ENCODE peak calls at places on chromosomes 7 and 10, in nine cellular contexts. I, E, M, P, T, H, Z, G and N are unnamed samples. For H3K36me3, the result is how much of the 10 kb centered on the place peaks cover.

GRCh38 chr10:24645784-24646183 is 77.9 kb downstream of the ARHGAP21 start:
- DNase-seq in I (peak), E (no peak), M (peak), P (no peak), T (no peak), H (peak), Z (no peak), G (no peak), N (no peak)

GRCh38 chr7:6642239-6642839 is 5.2 kb downstream of the ZNF316 start:
- DNase-seq in I (no peak), E (no peak), M (no peak), P (no peak), T (no peak), H (no peak), Z (no peak), G (no peak), N (no peak)

GRCh38 chr7:21580073-21580521 is 37.3 kb downstream of the DNAH11 start:
- DNase-seq in I (peak), E (no peak), M (peak), P (no peak), T (no peak), H (peak), Z (no peak), G (no peak), N (no peak)

GRCh38 chr10:47418966-47419365 is 34.9 kb upstream of the ZNF488 start:
- DNase-seq in I (no peak), E (no peak), M (no peak), P (no peak), T (no peak), H (no peak), Z (no peak), G (no peak), N (no peak)

GRCh38 chr10:33152146-33152545 is 182.3 kb downstream of the NRP1 start:
- DNase-seq in I (no peak), E (no peak), M (no peak), P (no peak), T (no peak), H (no peak), Z (no peak), G (no peak), N (no peak)

GRCh38 chr7:82886324-82886723 is 276.4 kb downstream of the PCLO start:
- DNase-seq in I (no peak), E (no peak), M (no peak), P (no peak), T (no peak), H (no peak), Z (no peak), G (no peak), N (no peak)

GRCh38 chr10:127353544-127353943 is 157.2 kb upstream of the INSYN2A start:
- DNase-seq in I (no peak), E (no peak), M (no peak), P (no peak), T (no peak), H (no peak), Z (no peak), G (no peak), N (no peak)

GRCh38 chr10:47143072-47143471 is 156.9 kb upstream of the GDF10 start:
- DNase-seq in I (no peak), E (no peak), M (no peak), P (no peak), T (no peak), H (no peak), Z (no peak), G (no peak), N (no peak)

GRCh38 chr10:97412891-97413304 is 11.8 kb upstream of the RRP12 start:
- DNase-seq in I (no peak), E (no peak), M (peak), P (peak), T (peak), H (peak), Z (no peak), G (no peak), N (no peak)

GRCh38 chr7:74656421-74656910 is 1.1 kb upstream of the GTF2I start:
- DNase-seq in I (no peak), E (peak), M (peak), P (no peak), T (peak), H (peak), Z (peak), G (peak), N (peak)

GRCh38 chr10:88154596-88155250 is 291.3 kb downstream of the PTEN start:
- DNase-seq in I (peak), E (no peak), M (no peak), P (no peak), T (no peak), H (no peak), Z (no peak), G (no peak), N (no peak)

GRCh38 chr7:30752979-30753378 is 1.0 kb downstream of the INMT start:
- DNase-seq in I (peak), E (no peak), M (no peak), P (no peak), T (no peak), H (no peak), Z (no peak), G (no peak), N (no peak)

GRCh38 chr10:60314306-60314940 is 75.3 kb downstream of the ANK3 start:
- DNase-seq in I (peak), E (no peak), M (peak), P (peak), T (no peak), H (peak), Z (no peak), G (no peak), N (peak)

GRCh38 chr7:141708053-141708452 is at the start of gene WEE2:
- DNase-seq in I (no peak), E (no peak), M (no peak), P (no peak), T (no peak), H (no peak), Z (no peak), G (no peak), N (no peak)

GRCh38 chr10:129853236-129853946 is 110.7 kb downstream of the EBF3 start:
- DNase-seq in I (peak), E (no peak), M (peak), P (no peak), T (peak), H (no peak), Z (no peak), G (no peak), N (peak)

GRCh38 chr7:57305192-57305748 is 144.7 kb upstream of the ZNF716 start:
- DNase-seq in I (no peak), E (no peak), M (no peak), P (no peak), T (no peak), H (no peak), Z (peak), G (peak), N (no peak)

GRCh38 chr7:20407585-20408466 is 77.1 kb downstream of the ITGB8 start:
- DNase-seq in I (peak), E (peak), M (peak), P (no peak), T (no peak), H (peak), Z (no peak), G (no peak), N (no peak)

GRCh38 chr10:3786295-3786981 is 1.4 kb upstream of the KLF6 start:
- DNase-seq in I (peak), E (peak), M (no peak), P (peak), T (peak), H (no peak), Z (peak), G (no peak), N (peak)

GRCh38 chr7:124261710-124262109 is 228.8 kb upstream of the TMEM229A start:
- DNase-seq in I (no peak), E (no peak), M (no peak), P (no peak), T (no peak), H (no peak), Z (peak), G (no peak), N (no peak)

GRCh38 chr10:43383204-43383971 is 12.0 kb downstream of the FXYD4 start:
- DNase-seq in I (no peak), E (no peak), M (no peak), P (no peak), T (no peak), H (peak), Z (no peak), G (no peak), N (no peak)

GRCh38 chr10:126562209-126562680 is 108.2 kb downstream of the C10orf90 start:
- DNase-seq in I (no peak), E (no peak), M (no peak), P (no peak), T (no peak), H (no peak), Z (no peak), G (no peak), N (no peak)

GRCh38 chr10:13270877-13271551 is 28.9 kb downstream of the PHYH start:
- DNase-seq in I (peak), E (no peak), M (peak), P (peak), T (no peak), H (no peak), Z (no peak), G (peak), N (peak)

GRCh38 chr10:33010132-33011037 is 52.4 kb upstream of the ITGB1 start:
- DNase-seq in I (peak), E (peak), M (peak), P (peak), T (peak), H (peak), Z (peak), G (peak), N (peak)

GRCh38 chr7:130989006-130989795 is 255.2 kb upstream of the KLF14 start:
- DNase-seq in I (no peak), E (no peak), M (no peak), P (no peak), T (no peak), H (peak), Z (no peak), G (no peak), N (no peak)

GRCh38 chr10:7887417-7887816 is 69.1 kb downstream of the TAF3 start:
- DNase-seq in I (peak), E (no peak), M (no peak), P (no peak), T (no peak), H (no peak), Z (no peak), G (no peak), N (peak)

GRCh38 chr7:70695804-70696104 is 436.2 kb upstream of the GALNT17 start:
- DNase-seq in I (peak), E (peak), M (no peak), P (no peak), T (no peak), H (no peak), Z (no peak), G (no peak), N (no peak)

GRCh38 chr7:147646568-147646967 is 944.0 kb upstream of the C7orf33 start:
- DNase-seq in I (no peak), E (no peak), M (no peak), P (no peak), T (no peak), H (no peak), Z (no peak), G (no peak), N (peak)

GRCh38 chr10:49410365-49411074 is 14.6 kb upstream of the DRGX start:
- DNase-seq in I (no peak), E (no peak), M (peak), P (no peak), T (no peak), H (no peak), Z (no peak), G (no peak), N (no peak)

GRCh38 chr10:50503661-50504320 is 120.0 kb downstream of the SGMS1 start:
- DNase-seq in I (no peak), E (no peak), M (peak), P (no peak), T (no peak), H (peak), Z (no peak), G (no peak), N (no peak)

GRCh38 chr10:113610636-113611601 is 52.9 kb downstream of the NRAP start:
- DNase-seq in I (no peak), E (peak), M (no peak), P (no peak), T (no peak), H (no peak), Z (peak), G (no peak), N (no peak)

GRCh38 chr7:152158801-152159587 is 133.5 kb downstream of the GALNT11 start:
- DNase-seq in I (no peak), E (no peak), M (no peak), P (no peak), T (no peak), H (no peak), Z (no peak), G (no peak), N (no peak)

DNA sequence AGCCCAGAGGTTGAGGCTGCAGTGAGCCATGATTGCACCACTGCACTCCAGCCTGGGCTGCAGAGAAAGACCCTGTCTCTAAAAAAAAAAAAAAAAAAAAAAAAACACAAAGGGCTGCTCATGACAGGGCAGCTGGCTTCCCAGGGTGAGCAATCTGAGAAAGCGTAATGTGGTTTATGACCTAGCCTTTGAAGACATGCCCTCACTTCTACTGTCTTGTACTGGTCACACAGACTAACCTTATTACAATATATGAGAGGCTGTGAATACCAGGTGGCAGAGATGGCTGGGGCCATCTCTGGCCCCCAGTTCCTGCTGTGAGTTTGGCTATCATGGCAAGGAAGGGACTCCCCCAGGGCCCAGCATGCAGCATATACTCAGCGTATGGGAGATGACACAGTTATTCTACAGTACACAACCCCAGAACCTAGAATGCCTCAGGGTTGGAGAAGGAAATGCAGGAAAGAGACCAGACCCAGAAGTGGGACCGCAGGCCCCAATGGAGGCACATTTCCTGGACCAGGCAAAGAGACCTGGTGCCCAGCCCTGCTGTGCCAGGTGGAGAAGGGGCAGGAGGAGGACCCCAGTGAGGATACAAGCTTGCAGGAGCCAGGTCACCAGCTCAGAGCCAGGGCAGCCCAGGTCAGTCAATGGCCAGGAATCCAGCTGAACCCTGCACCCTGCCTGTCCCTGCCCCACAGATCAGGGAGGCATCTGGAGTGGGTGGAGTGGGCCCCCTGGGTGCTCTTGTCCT is 26.3 kb downstream of the NPTX2 start:
- DNase-seq in I (no peak), E (no peak), M (no peak), P (no peak), T (no peak), H (no peak), Z (no peak), G (no peak), N (no peak)
- TF ChIP-seq CTCF in I (no peak), E (no peak), M (no peak), P (no peak), T (no peak), H (no peak), Z (no peak), G (no peak), N (no peak)

DNA sequence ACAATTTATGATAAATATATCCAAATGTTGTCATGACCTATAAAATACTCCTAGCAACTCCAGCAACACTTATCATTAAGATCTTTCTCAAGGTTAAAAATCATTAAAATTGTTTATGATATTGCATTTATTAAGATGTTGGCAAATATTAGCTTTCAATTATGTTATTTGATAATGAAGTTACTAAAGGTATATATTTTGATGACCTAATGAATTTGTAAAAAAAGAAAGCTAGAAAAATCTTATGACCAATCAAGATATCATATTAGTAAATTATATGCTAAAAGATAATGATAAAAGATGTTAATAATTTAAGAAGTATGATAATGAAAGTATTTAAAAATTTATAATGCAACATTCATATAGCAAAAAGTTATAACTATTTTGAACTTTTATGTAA is 66.3 kb upstream of the RAB18 start:
- DNase-seq in I (no peak), E (no peak), M (no peak), P (no peak), T (no peak), H (no peak), Z (no peak), G (no peak), N (no peak)
- TF ChIP-seq EZH2 in I (no peak), E (no peak), M (no peak), P (no peak), T (no peak), H (no peak), Z (no peak), G (no peak), N (no peak)

DNA sequence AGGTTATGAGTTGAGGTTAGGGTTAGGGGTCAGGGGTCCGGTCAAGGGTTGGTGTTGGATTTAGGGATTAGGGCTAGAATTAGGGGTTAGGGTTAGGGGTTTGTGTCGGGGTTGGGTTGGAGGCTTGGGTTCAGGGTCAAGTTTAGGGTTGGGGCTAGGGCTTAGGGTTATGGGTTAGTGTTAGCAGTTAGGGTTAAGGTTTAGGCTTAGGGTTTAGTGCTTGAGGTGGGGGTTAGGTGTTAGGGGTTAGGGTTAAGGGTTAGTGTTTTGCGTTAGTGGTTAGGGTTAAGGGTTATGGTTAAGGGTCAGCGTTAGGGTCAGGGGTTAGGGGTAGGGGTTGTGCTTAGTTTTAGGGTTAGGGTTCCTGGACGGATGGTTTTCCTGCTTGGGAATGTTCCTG is 1.7 kb upstream of the SYCE1 start:
- DNase-seq in I (no peak), E (no peak), M (no peak), P (no peak), T (no peak), H (no peak), Z (no peak), G (no peak), N (no peak)
- H3K36me3 ChIP-seq in I (under half), E (under half), M (under half), P (under half), T (under half), H (under half), Z (under half), G (under half), N (under half)

GRCh38 chr10:77173615-77174461 is 463.8 kb downstream of the KCNMA1 start:
- DNase-seq in I (peak), E (peak), M (peak), P (peak), T (peak), H (peak), Z (peak), G (peak), N (peak)
- TF ChIP-seq CTCF in I (peak), E (peak), M (peak), P (peak), T (peak), H (peak), Z (peak), G (peak), N (peak)

GRCh38 chr7:27238979-27239779 is 3.4 kb upstream of the EVX1 start:
- DNase-seq in I (no peak), E (peak), M (no peak), P (no peak), T (no peak), H (no peak), Z (peak), G (no peak), N (peak)

GRCh38 chr7:27241189-27242045 is 1.2 kb upstream of the EVX1 start:
- DNase-seq in I (no peak), E (peak), M (no peak), P (no peak), T (no peak), H (no peak), Z (peak), G (no peak), N (no peak)

GRCh38 chr7:27237735-27238334 is 4.8 kb upstream of the EVX1 start:
- DNase-seq in I (no peak), E (no peak), M (peak), P (no peak), T (no peak), H (no peak), Z (no peak), G (no peak), N (no peak)

GRCh38 chr7:27242046-27242579 is 489 bp upstream of the EVX1 start:
- DNase-seq in I (no peak), E (peak), M (no peak), P (no peak), T (no peak), H (no peak), Z (no peak), G (no peak), N (no peak)

GRCh38 chr7:27239780-27240731 is 2.5 kb upstream of the EVX1 start:
- DNase-seq in I (no peak), E (peak), M (no peak), P (no peak), T (no peak), H (no peak), Z (no peak), G (no peak), N (no peak)
- TF ChIP-seq EZH2 in I (peak), E (peak), M (no peak), P (no peak), T (no peak), H (no peak), Z (peak), G (peak), N (peak)

GRCh38 chr7:125427676-125428075 is 498.1 kb upstream of the POT1 start:
- DNase-seq in I (no peak), E (no peak), M (no peak), P (no peak), T (no peak), H (no peak), Z (peak), G (no peak), N (no peak)

GRCh38 chr7:125424721-125425120 is 495.1 kb upstream of the POT1 start:
- DNase-seq in I (no peak), E (no peak), M (no peak), P (no peak), T (no peak), H (no peak), Z (no peak), G (no peak), N (no peak)

GRCh38 chr7:125425507-125425906 is 495.9 kb upstream of the POT1 start:
- DNase-seq in I (no peak), E (no peak), M (no peak), P (no peak), T (no peak), H (no peak), Z (no peak), G (no peak), N (no peak)

DNA sequence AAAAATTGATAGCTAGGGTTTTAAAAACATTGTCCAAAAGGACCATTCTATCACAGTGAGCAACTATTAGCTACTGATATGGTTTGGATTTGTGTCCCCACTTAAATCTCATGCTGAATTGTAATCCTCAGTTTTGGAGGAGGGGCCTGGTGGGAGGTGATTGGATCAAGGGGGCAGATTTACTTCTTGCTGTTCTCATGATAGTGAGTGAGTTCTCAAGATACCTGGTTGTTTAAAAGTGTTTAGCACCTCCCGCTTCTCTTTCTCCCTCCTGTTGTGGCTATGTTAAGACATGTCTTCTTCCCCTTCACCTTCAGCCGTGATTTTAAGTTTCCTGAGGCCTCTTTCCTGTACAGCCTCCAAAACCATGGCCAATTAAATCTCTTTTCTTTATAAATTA is 500.4 kb upstream of the POT1 start:
- DNase-seq in I (no peak), E (no peak), M (no peak), P (no peak), T (no peak), H (no peak), Z (no peak), G (no peak), N (no peak)
- H3K36me3 ChIP-seq in I (under half), E (under half), M (under half), P (under half), T (under half), H (under half), Z (under half), G (under half), N (under half)

GRCh38 chr10:108439397-108439796 is 1274.9 kb upstream of the SORCS1 start:
- DNase-seq in I (no peak), E (no peak), M (no peak), P (no peak), T (no peak), H (no peak), Z (no peak), G (no peak), N (no peak)

GRCh38 chr10:108434818-108435217 is 1270.3 kb upstream of the SORCS1 start:
- DNase-seq in I (no peak), E (peak), M (peak), P (no peak), T (no peak), H (no peak), Z (peak), G (no peak), N (no peak)
- TF ChIP-seq CTCF in I (no peak), E (peak), M (peak), P (no peak), T (no peak), H (no peak), Z (peak), G (no peak), N (no peak)

GRCh38 chr7:27106181-27106905 is 3.9 kb upstream of the HOXA2 start:
- DNase-seq in I (peak), E (peak), M (no peak), P (no peak), T (no peak), H (no peak), Z (peak), G (no peak), N (no peak)
- TF ChIP-seq EZH2 in I (no peak), E (peak), M (no peak), P (no peak), T (no peak), H (no peak), Z (peak), G (no peak), N (peak)